ENCODE peak calls at places on chromosome 6, in eight cellular contexts. L is ovary; U is keratinocyte; J is smooth muscle cell of the brain vasculature; H is stimulated activated CD4-positive, alpha-beta T cell treated with anti-CD3 and anti-CD28 coated beads, Interleukin-1b, Interleukin-23, amount 100 ng/mL, for 4 hours; Q is Kasumi-1; E is DMS79; O is activated naive CD4-positive, alpha-beta T cell. G is an unnamed sample.

GRCh38 chr6:82836022-82836575 is 229.5 kb downstream of the UBE3D start:
- DNase-seq in L (no peak), U (no peak), J (no peak), H (no peak), Q (no peak), E (no peak), O (no peak), G (no peak)

GRCh38 chr6:138387577-138388368 is 10.1 kb downstream of the SMIM28 start:
- DNase-seq in L (no peak), U (no peak), J (no peak), H (no peak), Q (no peak), E (no peak), O (no peak), G (no peak)

GRCh38 chr6:42140051-42140450 is 2.4 kb downstream of the C6orf132 start:
- DNase-seq in L (no peak), U (peak), J (no peak), H (no peak), Q (peak), E (no peak), O (no peak), G (peak)

GRCh38 chr6:170139531-170139930 is 151.3 kb downstream of the DLL1 start:
- DNase-seq in L (no peak), U (no peak), J (no peak), H (no peak), Q (no peak), E (no peak), O (no peak), G (no peak)

GRCh38 chr6:97653076-97653475 is 370.1 kb upstream of the MMS22L start:
- DNase-seq in L (no peak), U (no peak), J (no peak), H (no peak), Q (no peak), E (no peak), O (no peak), G (no peak)

GRCh38 chr6:31734703-31735500 is 1.4 kb downstream of the CLIC1 start:
- DNase-seq in L (peak), U (no peak), J (no peak), H (no peak), Q (peak), E (no peak), O (no peak), G (no peak)

GRCh38 chr6:21079468-21080048 is 514.0 kb upstream of the SOX4 start:
- DNase-seq in L (no peak), U (no peak), J (no peak), H (no peak), Q (no peak), E (peak), O (no peak), G (no peak)

GRCh38 chr6:68497927-68498326 is 137.2 kb upstream of the ADGRB3 start:
- DNase-seq in L (no peak), U (no peak), J (no peak), H (no peak), Q (no peak), E (no peak), O (no peak), G (no peak)

GRCh38 chr6:168364793-168365421 is 45.3 kb upstream of the DACT2 start:
- DNase-seq in L (no peak), U (no peak), J (no peak), H (no peak), Q (no peak), E (no peak), O (no peak), G (no peak)

GRCh38 chr6:35397806-35398418 is 54.2 kb upstream of the FANCE start:
- DNase-seq in L (no peak), U (no peak), J (no peak), H (no peak), Q (no peak), E (no peak), O (no peak), G (no peak)

GRCh38 chr6:139531148-139531547 is 156.7 kb upstream of the CITED2 start:
- DNase-seq in L (no peak), U (no peak), J (no peak), H (peak), Q (no peak), E (no peak), O (no peak), G (no peak)

GRCh38 chr6:146545608-146546007 is 2.0 kb downstream of the RAB32 start:
- DNase-seq in L (no peak), U (no peak), J (no peak), H (no peak), Q (no peak), E (no peak), O (no peak), G (no peak)

GRCh38 chr6:97668716-97669115 is 385.7 kb upstream of the MMS22L start:
- DNase-seq in L (no peak), U (no peak), J (no peak), H (no peak), Q (no peak), E (no peak), O (no peak), G (no peak)

G was measured in epithelial cell of prostate.